ENCODE peak calls at places on chromosomes 6 and 20, in ten cellular contexts. H, J, M, R, F, L, W, T, B and E are unnamed samples.

GRCh38 chr6:45422541-45423110 is 44.9 kb upstream of the SUPT3H start:
- DNase-seq in F (peak; percentile 78), M (peak; percentile 21), B (peak; percentile 47), R (peak; percentile 63), W (peak; percentile 59), T (peak; percentile 26), J (peak; percentile 57), L (peak; percentile 26), H (no peak), E (no peak)

GRCh38 chr20:46954490-46955038 is 59.9 kb downstream of the EYA2 start:
- DNase-seq in H (peak; percentile 97), F (no peak), J (peak; percentile 92), T (no peak), M (no peak), W (peak; percentile 22), L (no peak), R (peak; percentile 75), B (no peak), E (no peak)

GRCh38 chr20:32517914-32518592 is 67.1 kb downstream of the NOL4L start:
- DNase-seq in H (no peak), F (no peak), R (no peak), W (no peak), M (no peak), L (no peak), B (no peak), J (no peak), T (no peak), E (no peak)

GRCh38 chr6:3795836-3796395 is 44.4 kb upstream of the PXDC1 start:
- DNase-seq in J (no peak), R (no peak), M (no peak), T (no peak), W (no peak), F (no peak), B (peak; percentile 76), L (no peak), H (no peak), E (no peak)

GRCh38 chr6:81772741-81773140 is 20.3 kb upstream of the TENT5A start:
- DNase-seq in H (peak; percentile 67), M (no peak), W (no peak), B (no peak), T (no peak), R (peak; percentile 56), L (no peak), J (peak; percentile 85), F (no peak), E (no peak)

GRCh38 chr6:88870728-88871330 is 92.6 kb downstream of the RNGTT start:
- DNase-seq in F (peak; percentile 58), R (peak; percentile 82), M (no peak), B (no peak), J (peak; percentile 37), T (no peak), W (no peak), H (peak; percentile 66), L (peak; percentile 26), E (peak; percentile 8)

GRCh38 chr20:38032585-38033329 is 499 bp downstream of the TTI1 start:
- DNase-seq in J (no peak), H (no peak), W (no peak), F (no peak), L (peak; percentile 20), M (peak; percentile 37), B (no peak), R (peak; percentile 18), T (no peak), E (peak; percentile 45)

GRCh38 chr20:37257993-37258392 is 3.6 kb downstream of the GHRH start:
- DNase-seq in F (peak; percentile 33), H (no peak), B (no peak), L (no peak), M (no peak), T (no peak), R (no peak), J (no peak), W (peak; percentile 82), E (peak; percentile 61)

GRCh38 chr6:72042088-72042487 is 155.7 kb downstream of the RIMS1 start:
- DNase-seq in F (peak; percentile 30), R (peak; percentile 3), W (no peak), L (no peak), B (no peak), J (no peak), T (no peak), M (no peak), H (no peak), E (no peak)

GRCh38 chr6:16766043-16766521 is 4.8 kb upstream of the ATXN1 start:
- DNase-seq in W (no peak), R (peak; percentile 96), F (no peak), J (peak; percentile 80), T (no peak), M (no peak), L (no peak), H (peak; percentile 89), B (no peak), E (no peak)

GRCh38 chr6:126066068-126067048 is 80.0 kb downstream of the TRMT11 start:
- DNase-seq in L (no peak), H (no peak), J (no peak), W (no peak), M (no peak), B (no peak), F (no peak), R (peak; percentile 18), T (no peak), E (no peak)

GRCh38 chr6:131362696-131363095 is 210.3 kb upstream of the ARG1 start:
- DNase-seq in W (no peak), M (no peak), R (no peak), T (no peak), B (no peak), H (no peak), J (no peak), F (no peak), L (no peak), E (no peak)

GRCh38 chr6:21005816-21006553 is 471.7 kb downstream of the CDKAL1 start:
- DNase-seq in H (peak; percentile 93), F (no peak), L (no peak), R (peak; percentile 93), T (no peak), B (no peak), M (no peak), W (no peak), J (peak; percentile 86), E (no peak)

GRCh38 chr6:31308050-31308844 is 36.4 kb upstream of the HLA-C start:
- DNase-seq in F (peak; percentile 86), H (no peak), L (peak; percentile 91), J (peak; percentile 24), W (peak; percentile 93), R (peak; percentile 9), T (peak; percentile 60), B (peak; percentile 40), M (no peak), E (peak; percentile 85)

GRCh38 chr6:92044312-92044711 is 1375.0 kb downstream of the EPHA7 start:
- DNase-seq in J (no peak), W (no peak), T (no peak), B (no peak), L (no peak), F (no peak), R (no peak), M (no peak), H (no peak), E (no peak)

GRCh38 chr6:145295746-145296145 is 439.6 kb downstream of the EPM2A start:
- DNase-seq in M (no peak), F (no peak), R (no peak), W (no peak), L (no peak), B (no peak), T (no peak), H (no peak), J (no peak), E (no peak)

GRCh38 chr6:165308926-165309731 is at the start of gene C6orf118:
- DNase-seq in F (peak; percentile 96), M (no peak), B (peak; percentile 69), L (no peak), H (peak; percentile 83), R (peak; percentile 84), J (no peak), T (no peak), W (peak; percentile 90), E (peak; percentile 32)

GRCh38 chr6:21404577-21404976 is 189.0 kb upstream of the SOX4 start:
- DNase-seq in T (no peak), R (no peak), H (no peak), L (no peak), J (no peak), F (no peak), M (no peak), B (no peak), W (no peak), E (no peak)

GRCh38 chr6:37137201-37137880 is 32.6 kb upstream of the PIM1 start:
- DNase-seq in T (no peak), H (peak; percentile 99), M (no peak), W (peak; percentile 99), R (peak; percentile 99), B (no peak), L (no peak), J (peak; percentile 96), F (peak; percentile 100), E (no peak)

GRCh38 chr6:3159805-3160781 is 2.7 kb upstream of the TUBB2A start:
- DNase-seq in L (peak; percentile 88), F (peak; percentile 83), M (no peak), J (peak; percentile 71), W (peak; percentile 61), B (peak; percentile 55), T (peak; percentile 58), H (peak; percentile 51), R (no peak), E (no peak)

GRCh38 chr6:52731719-52732118 is 31.6 kb downstream of the GSTA2 start:
- DNase-seq in T (no peak), B (no peak), W (peak; percentile 78), R (no peak), F (no peak), M (no peak), J (no peak), H (no peak), L (no peak), E (no peak)

GRCh38 chr20:23588434-23589403 is 17.0 kb downstream of the CST9 start:
- DNase-seq in W (no peak), L (no peak), T (no peak), B (no peak), M (no peak), H (no peak), R (no peak), J (no peak), F (no peak), E (no peak)